ENCODE peak calls at places on chromosomes 7 and 10, in eight cellular contexts. U, K, B, W, Z, R, S and F are unnamed samples.

GRCh38 chr7:131284702-131285419 is 42.8 kb upstream of the MKLN1 start:
- DNase-seq in B (peak; percentile 34), Z (peak; percentile 15), S (peak; percentile 82), W (peak; percentile 84), K (no peak), U (no peak), R (no peak), F (no peak)

GRCh38 chr10:112981553-112981952 is 31.5 kb downstream of the TCF7L2 start:
- DNase-seq in Z (no peak), S (no peak), U (no peak), R (no peak), W (no peak), B (no peak), K (no peak), F (peak; percentile 77)

GRCh38 chr10:46515402-46516192 is 40.9 kb downstream of the GPRIN2 start:
- DNase-seq in U (no peak), K (no peak), B (no peak), Z (peak; percentile 8), R (peak; percentile 31), W (no peak), S (no peak), F (no peak)

GRCh38 chr10:77574436-77574835 is 63.2 kb downstream of the KCNMA1 start:
- DNase-seq in R (no peak), U (no peak), Z (no peak), B (no peak), W (no peak), K (no peak), S (no peak), F (no peak)

GRCh38 chr7:132291446-132291845 is 284.8 kb downstream of the PLXNA4 start:
- DNase-seq in B (no peak), W (no peak), Z (no peak), K (no peak), S (no peak), U (no peak), R (no peak), F (no peak)

GRCh38 chr10:59708816-59709471 is 706 bp downstream of the SLC16A9 start:
- DNase-seq in U (no peak), Z (peak; percentile 51), K (peak; percentile 6), S (no peak), B (no peak), W (no peak), R (peak; percentile 33), F (peak; percentile 19)

GRCh38 chr7:46152671-46153070 is 231.6 kb upstream of the IGFBP3 start:
- DNase-seq in B (no peak), S (no peak), K (no peak), U (no peak), Z (no peak), W (no peak), R (no peak), F (no peak)

GRCh38 chr10:2891073-2891769 is 176.1 kb upstream of the PFKP start:
- DNase-seq in R (no peak), S (no peak), Z (no peak), U (no peak), B (no peak), K (no peak), W (peak; percentile 40), F (no peak)

GRCh38 chr10:58919927-58920654 is 256.4 kb upstream of the PHYHIPL start:
- DNase-seq in K (no peak), U (no peak), R (no peak), S (peak; percentile 78), B (peak; percentile 88), Z (no peak), W (no peak), F (no peak)

GRCh38 chr10:121553861-121554264 is 44.4 kb downstream of the FGFR2 start:
- DNase-seq in K (no peak), U (no peak), Z (peak; percentile 23), S (no peak), W (no peak), R (no peak), B (no peak), F (no peak)

GRCh38 chr7:16652888-16653287 is 6.9 kb downstream of the BZW2 start:
- DNase-seq in R (peak; percentile 60), W (no peak), K (no peak), U (peak; percentile 53), B (no peak), S (no peak), Z (no peak), F (no peak)

GRCh38 chr10:114301951-114302710 is 63.1 kb downstream of the VWA2 start:
- DNase-seq in S (peak; percentile 10), K (no peak), W (no peak), B (no peak), Z (no peak), R (no peak), U (no peak), F (no peak)

GRCh38 chr10:130244928-130245495 is 108.8 kb downstream of the GLRX3 start:
- DNase-seq in S (no peak), W (peak; percentile 11), B (no peak), K (no peak), Z (no peak), R (no peak), U (no peak), F (no peak)

GRCh38 chr7:1046722-1047679 is 2.7 kb downstream of the GPR146 start:
- DNase-seq in B (no peak), S (no peak), R (no peak), Z (no peak), K (no peak), W (no peak), U (no peak), F (no peak)

GRCh38 chr10:88960854-88961253 is 8.3 kb upstream of the ACTA2 start:
- DNase-seq in K (no peak), S (no peak), B (no peak), R (no peak), Z (no peak), W (no peak), U (no peak), F (no peak)

GRCh38 chr7:12861070-12861469 is 173.6 kb downstream of the ARL4A start:
- DNase-seq in W (no peak), Z (no peak), R (no peak), U (no peak), B (peak; percentile 53), K (peak; percentile 11), S (peak; percentile 60), F (no peak)

GRCh38 chr10:6208781-6209235 is 6.1 kb downstream of the PFKFB3 start:
- DNase-seq in U (no peak), B (no peak), K (no peak), W (no peak), S (no peak), Z (no peak), R (no peak), F (no peak)

DNA sequence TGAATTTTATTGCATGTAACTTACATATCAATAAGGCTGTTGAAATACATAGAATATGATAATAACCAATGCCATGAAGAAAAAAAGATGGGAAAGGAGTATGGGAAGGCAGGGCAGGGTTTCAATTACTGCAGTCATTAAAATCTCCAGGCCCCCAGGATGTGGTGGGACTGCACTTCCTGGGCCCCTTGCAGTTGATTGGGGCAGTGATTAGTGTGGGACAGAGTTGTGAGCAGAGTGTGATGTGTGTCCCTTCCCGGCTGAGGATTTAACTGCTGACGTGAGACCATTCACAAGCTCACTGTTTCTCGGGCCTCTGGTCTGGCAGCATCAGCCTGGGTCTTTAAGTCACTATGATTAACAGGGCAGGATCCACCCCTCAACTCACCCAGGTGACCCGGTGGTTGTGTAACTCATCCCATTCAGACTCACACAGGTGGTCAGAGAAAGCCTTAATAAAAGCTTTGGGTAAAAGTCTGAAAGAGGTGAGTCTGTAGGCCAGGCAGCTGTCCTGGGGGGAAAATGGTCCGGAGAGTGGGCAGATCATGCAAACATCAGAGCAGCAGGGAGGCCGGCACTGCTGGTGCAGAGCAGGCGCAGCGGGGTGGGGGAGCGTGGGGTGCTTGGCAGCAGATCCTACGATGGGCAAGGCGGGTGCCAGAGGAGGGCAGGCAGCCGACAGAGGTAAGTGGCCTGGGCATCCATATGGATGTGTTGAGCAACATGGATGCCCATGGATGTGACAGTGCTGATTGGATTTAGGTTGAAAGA is 36.3 kb upstream of the WDFY4 start:
- DNase-seq in K (no peak), Z (no peak), S (no peak), U (peak; percentile 22), W (peak; percentile 43), R (no peak), B (no peak), F (no peak)
- TF ChIP-seq CTCF in K (no peak), Z (no peak), S (no peak), U (no peak), W (no peak), R (no peak), B (no peak), F (no peak)

GRCh38 chr7:157485961-157486510 is 149.2 kb downstream of the DNAJB6 start:
- DNase-seq in Z (no peak), S (no peak), U (no peak), R (no peak), B (no peak), K (no peak), W (no peak), F (no peak)

GRCh38 chr7:157483515-157483914 is 146.7 kb downstream of the DNAJB6 start:
- DNase-seq in K (no peak), W (no peak), S (no peak), U (no peak), R (no peak), B (no peak), Z (no peak), F (no peak)

GRCh38 chr7:157485361-157485831 is 148.6 kb downstream of the DNAJB6 start:
- DNase-seq in U (no peak), R (no peak), B (no peak), W (no peak), K (no peak), Z (no peak), S (no peak), F (no peak)

GRCh38 chr7:157483971-157484410 is 147.2 kb downstream of the DNAJB6 start:
- DNase-seq in Z (no peak), R (no peak), U (no peak), S (no peak), B (no peak), K (no peak), W (no peak), F (no peak)

GRCh38 chr7:157484411-157485081 is 147.7 kb downstream of the DNAJB6 start:
- DNase-seq in R (no peak), Z (no peak), B (no peak), K (no peak), W (no peak), U (no peak), S (no peak), F (no peak)
- TF ChIP-seq CTCF in R (no peak), Z (no peak), B (no peak), K (no peak), W (no peak), U (no peak), S (no peak), F (no peak)

GRCh38 chr7:28296571-28297483 is 115.5 kb upstream of the CREB5 start:
- DNase-seq in K (no peak), S (peak; percentile 48), B (no peak), W (no peak), Z (peak; percentile 71), R (no peak), U (no peak), F (peak; percentile 72)
- TF ChIP-seq CTCF in K (peak; percentile 51), S (peak; percentile 76), B (peak; percentile 62), W (peak; percentile 60), Z (peak; percentile 25), R (peak; percentile 40), U (no peak), F (peak; percentile 77)

DNA sequence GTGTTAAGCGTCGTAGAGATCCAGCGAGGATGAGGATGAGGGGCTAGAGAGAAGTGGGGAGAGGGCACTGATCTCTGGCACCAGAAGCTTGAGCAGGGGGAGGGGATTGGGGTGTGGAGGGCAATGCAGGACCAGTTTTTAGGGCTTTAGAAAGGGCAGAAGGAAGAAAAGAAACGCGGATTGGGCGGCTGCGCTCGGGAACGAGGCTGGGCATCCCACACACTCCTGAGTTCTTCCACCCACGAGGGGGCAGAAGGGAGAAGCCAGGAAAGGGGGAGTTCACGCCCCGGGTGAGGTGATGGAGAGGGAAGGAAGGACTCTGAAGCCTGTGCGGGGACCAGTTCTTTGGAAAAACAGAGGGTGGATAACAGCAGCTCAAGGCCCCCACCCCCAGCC is 6.1 kb upstream of the VGF start:
- DNase-seq in K (no peak), R (no peak), W (no peak), B (no peak), S (no peak), Z (no peak), U (no peak), F (no peak)
- TF ChIP-seq CTCF in K (peak; percentile 6), R (no peak), W (no peak), B (peak; percentile 34), S (peak; percentile 43), Z (no peak), U (no peak), F (no peak)